ENCODE peak calls at places on chromosomes 1 and 21, in five cellular contexts. One of them, this sample, is unnamed.
A peak's percentile ranks its signal among the peaks of the same experiment; 100 is the strongest.

GRCh38 chr1:204584699-204585372 is 68.6 kb downstream of the MDM4 start:
- DNase-seq in activated CD8-positive, alpha-beta memory T cell treated with anti-CD3 and anti-CD28 coated beads for 1 hour: no peak
- DNase-seq in right cardiac atrium: no peak
- DNase-seq in OCI-M1: no peak
- DNase-seq in MV-4-11: no peak
- DNase-seq in this sample: no peak

GRCh38 chr1:147580609-147581008 is 39.3 kb downstream of the BCL9 start:
- DNase-seq in activated CD8-positive, alpha-beta memory T cell treated with anti-CD3 and anti-CD28 coated beads for 1 hour: no peak
- DNase-seq in right cardiac atrium: no peak
- DNase-seq in OCI-M1: no peak
- DNase-seq in MV-4-11: no peak
- DNase-seq in this sample: no peak

GRCh38 chr1:24878775-24879742 is 51.0 kb downstream of the RUNX3 start:
- DNase-seq in activated CD8-positive, alpha-beta memory T cell treated with anti-CD3 and anti-CD28 coated beads for 1 hour: no peak
- DNase-seq in right cardiac atrium: no peak
- DNase-seq in OCI-M1: peak; percentile 14
- DNase-seq in MV-4-11: no peak
- DNase-seq in this sample: no peak

GRCh38 chr1:228352677-228353481 is 53.8 kb downstream of the TRIM11 start:
- DNase-seq in activated CD8-positive, alpha-beta memory T cell treated with anti-CD3 and anti-CD28 coated beads for 1 hour: no peak
- DNase-seq in right cardiac atrium: peak; percentile 14
- DNase-seq in OCI-M1: no peak
- DNase-seq in MV-4-11: no peak
- DNase-seq in this sample: no peak

GRCh38 chr21:31875424-31876097 is 2.7 kb downstream of the HUNK start:
- DNase-seq in activated CD8-positive, alpha-beta memory T cell treated with anti-CD3 and anti-CD28 coated beads for 1 hour: no peak
- DNase-seq in right cardiac atrium: no peak
- DNase-seq in OCI-M1: no peak
- DNase-seq in MV-4-11: no peak
- DNase-seq in this sample: no peak

GRCh38 chr1:225480825-225481434 is 53.1 kb upstream of the LBR start:
- DNase-seq in activated CD8-positive, alpha-beta memory T cell treated with anti-CD3 and anti-CD28 coated beads for 1 hour: no peak
- DNase-seq in right cardiac atrium: no peak
- DNase-seq in OCI-M1: peak; percentile 62
- DNase-seq in MV-4-11: peak; percentile 88
- DNase-seq in this sample: no peak

GRCh38 chr1:23809751-23810171 is 9.2 kb upstream of the GALE start:
- DNase-seq in activated CD8-positive, alpha-beta memory T cell treated with anti-CD3 and anti-CD28 coated beads for 1 hour: peak; percentile 60
- DNase-seq in right cardiac atrium: peak; percentile 62
- DNase-seq in OCI-M1: peak; percentile 93
- DNase-seq in MV-4-11: peak; percentile 87
- DNase-seq in this sample: peak; percentile 69

GRCh38 chr1:17632541-17633193 is 93.2 kb downstream of the ARHGEF10L start:
- DNase-seq in activated CD8-positive, alpha-beta memory T cell treated with anti-CD3 and anti-CD28 coated beads for 1 hour: no peak
- DNase-seq in right cardiac atrium: no peak
- DNase-seq in OCI-M1: no peak
- DNase-seq in MV-4-11: no peak
- DNase-seq in this sample: no peak

GRCh38 chr1:19812875-19813650 is 2.0 kb downstream of the RNF186 start:
- DNase-seq in activated CD8-positive, alpha-beta memory T cell treated with anti-CD3 and anti-CD28 coated beads for 1 hour: no peak
- DNase-seq in right cardiac atrium: no peak
- DNase-seq in OCI-M1: no peak
- DNase-seq in MV-4-11: no peak
- DNase-seq in this sample: no peak

GRCh38 chr1:72227667-72228066 is 54.7 kb downstream of the NEGR1 start:
- DNase-seq in activated CD8-positive, alpha-beta memory T cell treated with anti-CD3 and anti-CD28 coated beads for 1 hour: no peak
- DNase-seq in right cardiac atrium: no peak
- DNase-seq in OCI-M1: no peak
- DNase-seq in MV-4-11: no peak
- DNase-seq in this sample: no peak

GRCh38 chr1:31725777-31726535 is 22.1 kb upstream of the COL16A1 start:
- DNase-seq in activated CD8-positive, alpha-beta memory T cell treated with anti-CD3 and anti-CD28 coated beads for 1 hour: no peak
- DNase-seq in right cardiac atrium: no peak
- DNase-seq in OCI-M1: no peak
- DNase-seq in MV-4-11: no peak
- DNase-seq in this sample: no peak

GRCh38 chr1:14961661-14962267 is 191.8 kb upstream of the TMEM51 start:
- DNase-seq in activated CD8-positive, alpha-beta memory T cell treated with anti-CD3 and anti-CD28 coated beads for 1 hour: no peak
- DNase-seq in right cardiac atrium: no peak
- DNase-seq in OCI-M1: peak; percentile 2
- DNase-seq in MV-4-11: no peak
- DNase-seq in this sample: no peak

GRCh38 chr1:28087614-28088167 is 719 bp downstream of the EYA3 start:
- DNase-seq in activated CD8-positive, alpha-beta memory T cell treated with anti-CD3 and anti-CD28 coated beads for 1 hour: no peak
- DNase-seq in right cardiac atrium: no peak
- DNase-seq in OCI-M1: peak; percentile 74
- DNase-seq in MV-4-11: peak; percentile 39
- DNase-seq in this sample: no peak

GRCh38 chr1:14149431-14149830 is 449.1 kb upstream of the KAZN start:
- DNase-seq in activated CD8-positive, alpha-beta memory T cell treated with anti-CD3 and anti-CD28 coated beads for 1 hour: no peak
- DNase-seq in right cardiac atrium: no peak
- DNase-seq in OCI-M1: peak; percentile 23
- DNase-seq in MV-4-11: no peak
- DNase-seq in this sample: no peak

GRCh38 chr1:43493661-43494450 is 36.8 kb upstream of the PTPRF start:
- DNase-seq in activated CD8-positive, alpha-beta memory T cell treated with anti-CD3 and anti-CD28 coated beads for 1 hour: no peak
- DNase-seq in right cardiac atrium: no peak
- DNase-seq in OCI-M1: no peak
- DNase-seq in MV-4-11: no peak
- DNase-seq in this sample: no peak

GRCh38 chr1:6956488-6957159 is 171.4 kb downstream of the CAMTA1 start:
- DNase-seq in activated CD8-positive, alpha-beta memory T cell treated with anti-CD3 and anti-CD28 coated beads for 1 hour: no peak
- DNase-seq in right cardiac atrium: no peak
- DNase-seq in OCI-M1: no peak
- DNase-seq in MV-4-11: peak; percentile 14
- DNase-seq in this sample: no peak

GRCh38 chr1:237181731-237182317 is 139.8 kb downstream of the RYR2 start:
- DNase-seq in activated CD8-positive, alpha-beta memory T cell treated with anti-CD3 and anti-CD28 coated beads for 1 hour: no peak
- DNase-seq in right cardiac atrium: peak; percentile 19
- DNase-seq in OCI-M1: no peak
- DNase-seq in MV-4-11: no peak
- DNase-seq in this sample: no peak

GRCh38 chr1:248821101-248821500 is 4.6 kb downstream of the SH3BP5L start:
- DNase-seq in activated CD8-positive, alpha-beta memory T cell treated with anti-CD3 and anti-CD28 coated beads for 1 hour: no peak
- DNase-seq in right cardiac atrium: no peak
- DNase-seq in OCI-M1: no peak
- DNase-seq in MV-4-11: no peak
- DNase-seq in this sample: no peak

GRCh38 chr1:36446261-36446660 is 4.0 kb downstream of the OSCP1 start:
- DNase-seq in activated CD8-positive, alpha-beta memory T cell treated with anti-CD3 and anti-CD28 coated beads for 1 hour: no peak
- DNase-seq in right cardiac atrium: no peak
- DNase-seq in OCI-M1: peak; percentile 76
- DNase-seq in MV-4-11: peak; percentile 74
- DNase-seq in this sample: no peak

GRCh38 chr1:45282346-45282745 is 44.3 kb upstream of the HPDL start:
- DNase-seq in activated CD8-positive, alpha-beta memory T cell treated with anti-CD3 and anti-CD28 coated beads for 1 hour: no peak
- DNase-seq in right cardiac atrium: no peak
- DNase-seq in OCI-M1: no peak
- DNase-seq in MV-4-11: no peak
- DNase-seq in this sample: no peak

GRCh38 chr1:212237651-212238050 is 47.6 kb upstream of the PPP2R5A start:
- DNase-seq in activated CD8-positive, alpha-beta memory T cell treated with anti-CD3 and anti-CD28 coated beads for 1 hour: no peak
- DNase-seq in right cardiac atrium: no peak
- DNase-seq in OCI-M1: no peak
- DNase-seq in MV-4-11: no peak
- DNase-seq in this sample: no peak

GRCh38 chr1:6761338-6761737 is 23.9 kb upstream of the CAMTA1 start:
- DNase-seq in activated CD8-positive, alpha-beta memory T cell treated with anti-CD3 and anti-CD28 coated beads for 1 hour: no peak
- DNase-seq in right cardiac atrium: no peak
- DNase-seq in OCI-M1: no peak
- DNase-seq in MV-4-11: no peak
- DNase-seq in this sample: no peak

GRCh38 chr21:34930971-34931370 is 118.1 kb downstream of the RUNX1 start:
- DNase-seq in activated CD8-positive, alpha-beta memory T cell treated with anti-CD3 and anti-CD28 coated beads for 1 hour: no peak
- DNase-seq in right cardiac atrium: no peak
- DNase-seq in OCI-M1: no peak
- DNase-seq in MV-4-11: no peak
- DNase-seq in this sample: no peak

GRCh38 chr1:229848762-229849677 is 218.0 kb upstream of the GALNT2 start:
- DNase-seq in activated CD8-positive, alpha-beta memory T cell treated with anti-CD3 and anti-CD28 coated beads for 1 hour: no peak
- DNase-seq in right cardiac atrium: no peak
- DNase-seq in OCI-M1: peak; percentile 76
- DNase-seq in MV-4-11: peak; percentile 16
- DNase-seq in this sample: no peak

GRCh38 chr21:46555225-46555617 is 49.7 kb downstream of the S100B start:
- DNase-seq in activated CD8-positive, alpha-beta memory T cell treated with anti-CD3 and anti-CD28 coated beads for 1 hour: no peak
- DNase-seq in right cardiac atrium: no peak
- DNase-seq in OCI-M1: no peak
- DNase-seq in MV-4-11: no peak
- DNase-seq in this sample: no peak

GRCh38 chr1:166819982-166820381 is 19.3 kb upstream of the POGK start:
- DNase-seq in activated CD8-positive, alpha-beta memory T cell treated with anti-CD3 and anti-CD28 coated beads for 1 hour: no peak
- DNase-seq in right cardiac atrium: no peak
- DNase-seq in OCI-M1: no peak
- DNase-seq in MV-4-11: no peak
- DNase-seq in this sample: no peak

GRCh38 chr1:119061700-119062099 is 73.6 kb upstream of the TBX15 start:
- DNase-seq in activated CD8-positive, alpha-beta memory T cell treated with anti-CD3 and anti-CD28 coated beads for 1 hour: no peak
- DNase-seq in right cardiac atrium: no peak
- DNase-seq in OCI-M1: no peak
- DNase-seq in MV-4-11: no peak
- DNase-seq in this sample: no peak

GRCh38 chr1:224211262-224211962 is 28.4 kb downstream of the DEGS1 start:
- DNase-seq in activated CD8-positive, alpha-beta memory T cell treated with anti-CD3 and anti-CD28 coated beads for 1 hour: no peak
- DNase-seq in right cardiac atrium: no peak
- DNase-seq in OCI-M1: peak; percentile 45
- DNase-seq in MV-4-11: no peak
- DNase-seq in this sample: no peak

GRCh38 chr1:212412374-212412773 is 2.3 kb downstream of the PACC1 start:
- DNase-seq in activated CD8-positive, alpha-beta memory T cell treated with anti-CD3 and anti-CD28 coated beads for 1 hour: no peak
- DNase-seq in right cardiac atrium: no peak
- DNase-seq in OCI-M1: no peak
- DNase-seq in MV-4-11: peak; percentile 26
- DNase-seq in this sample: no peak